ENCODE peak calls at places on chromosomes 2 and 18, in ten cellular contexts. A is G401; P is stimulated activated CD4-positive, alpha-beta T cell treated with anti-CD3 and anti-CD28 coated beads, Interleukin-15, amount 100 ng/mL, for 24 hours; L is NCI-H1105; U is body of pancreas; B is brain microvascular endothelial cell; F is activated effector memory CD4-positive, alpha-beta T cell treated with anti-CD3 and anti-CD28 coated beads, Interleukin-2, amount 50 U/mL, for 16 hours; V is lower lobe of right lung; Y is thyroid gland; X is NCI-H82. C is an unnamed sample.

GRCh38 chr2:84306361-84306760 is 152.7 kb downstream of the SUCLG1 start:
- DNase-seq in U (no peak), A (no peak), V (no peak), F (no peak), X (no peak), Y (no peak), P (no peak), L (no peak), B (no peak), C (peak)

GRCh38 chr2:153575171-153575853 is 96.8 kb upstream of the RPRM start:
- DNase-seq in B (no peak), Y (no peak), A (no peak), X (peak), U (no peak), L (no peak), P (no peak), F (no peak), V (no peak), C (no peak)

GRCh38 chr2:239156516-239157265 is 244.1 kb downstream of the HDAC4 start:
- DNase-seq in U (no peak), X (no peak), B (no peak), L (no peak), V (peak), Y (no peak), F (peak), A (no peak), P (no peak), C (no peak)

GRCh38 chr18:64972545-64972944 is 778.3 kb upstream of the CDH7 start:
- DNase-seq in X (peak), V (no peak), Y (no peak), A (no peak), L (no peak), P (no peak), B (no peak), F (no peak), U (no peak), C (no peak)

GRCh38 chr2:68888038-68888704 is 17.0 kb upstream of the BMP10 start:
- DNase-seq in X (no peak), V (no peak), U (no peak), L (no peak), P (no peak), B (no peak), Y (no peak), A (no peak), F (no peak), C (no peak)

GRCh38 chr2:241540766-241541561 is 17.6 kb upstream of the BOK start:
- DNase-seq in X (peak), V (peak), F (peak), P (peak), A (peak), Y (peak), U (peak), L (no peak), B (peak), C (no peak)

GRCh38 chr2:112065966-112066365 is 10.9 kb downstream of the TMEM87B start:
- DNase-seq in Y (no peak), P (no peak), B (peak), F (no peak), X (no peak), U (no peak), V (no peak), A (no peak), L (no peak), C (no peak)

GRCh38 chr2:44949329-44950151 is 8.0 kb downstream of the SIX3 start:
- DNase-seq in A (no peak), V (peak), P (no peak), X (peak), B (peak), Y (peak), U (no peak), L (no peak), F (no peak), C (no peak)

GRCh38 chr18:8960740-8961657 is 141.5 kb upstream of the NDUFV2 start:
- DNase-seq in L (no peak), X (no peak), U (no peak), Y (no peak), F (no peak), P (no peak), A (no peak), V (no peak), B (peak), C (no peak)

GRCh38 chr2:158047156-158047611 is 54.5 kb upstream of the UPP2 start:
- DNase-seq in U (no peak), L (no peak), P (no peak), A (no peak), V (no peak), Y (no peak), B (no peak), F (no peak), X (no peak), C (no peak)

GRCh38 chr2:26122633-26123032 is 50.3 kb upstream of the GAREM2 start:
- DNase-seq in P (no peak), A (no peak), Y (no peak), V (no peak), L (no peak), F (no peak), B (no peak), X (no peak), U (no peak), C (no peak)

GRCh38 chr2:152186257-152186656 is 10.7 kb upstream of the STAM2 start:
- DNase-seq in A (no peak), X (no peak), L (no peak), V (no peak), Y (no peak), B (peak), F (no peak), P (no peak), U (no peak), C (no peak)

GRCh38 chr18:9094307-9095226 is 7.9 kb upstream of the NDUFV2 start:
- DNase-seq in V (no peak), Y (no peak), A (no peak), P (peak), L (no peak), X (no peak), B (peak), U (no peak), F (peak), C (no peak)

GRCh38 chr2:232276084-232276738 is 102.3 kb upstream of the ALPP start:
- DNase-seq in P (no peak), V (no peak), F (no peak), X (no peak), L (no peak), Y (no peak), A (peak), U (no peak), B (no peak), C (peak)

GRCh38 chr18:76897257-76897656 is 74.9 kb downstream of the ZNF236 start:
- DNase-seq in P (no peak), U (no peak), B (no peak), A (no peak), V (no peak), X (no peak), F (no peak), Y (no peak), L (no peak), C (no peak)

GRCh38 chr2:31901900-31902299 is 108.9 kb downstream of the MEMO1 start:
- DNase-seq in X (no peak), L (no peak), F (no peak), V (no peak), Y (no peak), U (no peak), B (no peak), P (no peak), A (no peak), C (no peak)

GRCh38 chr18:39037925-39038324 is 1472.3 kb upstream of the CELF4 start:
- DNase-seq in U (no peak), P (no peak), V (no peak), B (no peak), F (no peak), Y (no peak), L (peak), X (no peak), A (no peak), C (no peak)

GRCh38 chr2:86064006-86064405 is 41.7 kb downstream of the POLR1A start:
- DNase-seq in F (no peak), A (no peak), V (no peak), U (no peak), B (peak), P (no peak), X (no peak), L (no peak), Y (no peak), C (no peak)

GRCh38 chr2:238571626-238572372 is 145.1 kb downstream of the ASB1 start:
- DNase-seq in Y (no peak), B (no peak), P (no peak), A (no peak), V (no peak), X (no peak), U (no peak), F (no peak), L (no peak), C (no peak)

GRCh38 chr18:23725351-23725750 is 36.1 kb downstream of the LAMA3 start:
- DNase-seq in Y (no peak), X (no peak), V (peak), L (no peak), F (no peak), U (no peak), P (no peak), B (no peak), A (no peak), C (no peak)

GRCh38 chr2:26164231-26164630 is 8.7 kb upstream of the GAREM2 start:
- DNase-seq in L (no peak), X (peak), P (no peak), U (no peak), F (no peak), A (no peak), Y (no peak), V (peak), B (no peak), C (no peak)

GRCh38 chr2:39778775-39779751 is at the start of gene THUMPD2:
- DNase-seq in U (peak), L (peak), V (peak), X (peak), A (peak), P (peak), F (peak), B (peak), Y (peak), C (peak)

GRCh38 chr2:30191831-30192271 is 39.5 kb upstream of the LBH start:
- DNase-seq in L (no peak), B (no peak), Y (no peak), A (no peak), X (no peak), U (no peak), V (no peak), F (no peak), P (no peak), C (no peak)

GRCh38 chr2:15801904-15802303 is 138.4 kb upstream of the MYCN start:
- DNase-seq in A (no peak), F (no peak), X (no peak), P (no peak), V (no peak), B (no peak), L (no peak), U (no peak), Y (no peak), C (no peak)

GRCh38 chr2:161991991-161992390 is 82.0 kb downstream of the DPP4 start:
- DNase-seq in U (no peak), V (no peak), B (no peak), P (no peak), X (no peak), F (no peak), A (no peak), L (no peak), Y (no peak), C (no peak)

GRCh38 chr2:44550571-44550970 is 188.8 kb downstream of the CAMKMT start:
- DNase-seq in B (no peak), P (no peak), A (no peak), L (no peak), V (no peak), Y (no peak), U (no peak), F (no peak), X (no peak), C (no peak)

GRCh38 chr2:149221002-149221401 is 109.4 kb upstream of the LYPD6 start:
- DNase-seq in B (no peak), P (no peak), X (peak), Y (no peak), A (no peak), U (no peak), L (no peak), F (no peak), V (no peak), C (no peak)

GRCh38 chr2:8438476-8438875 is 243.4 kb upstream of the ID2 start:
- DNase-seq in F (no peak), Y (no peak), L (no peak), A (no peak), V (peak), X (no peak), P (no peak), B (no peak), U (no peak), C (peak)

GRCh38 chr2:232979871-232980461 is 33.1 kb downstream of the NGEF start:
- DNase-seq in V (no peak), P (no peak), B (peak), L (no peak), F (no peak), Y (no peak), A (no peak), U (no peak), X (no peak), C (no peak)

GRCh38 chr2:122753341-122753740 is 997.9 kb downstream of the TSN start:
- DNase-seq in F (no peak), X (no peak), B (no peak), P (no peak), L (no peak), A (no peak), U (no peak), Y (no peak), V (no peak), C (no peak)

GRCh38 chr2:150045601-150046000 is 441.9 kb downstream of the RND3 start:
- DNase-seq in V (no peak), A (no peak), X (no peak), F (no peak), U (no peak), P (no peak), Y (no peak), L (no peak), B (no peak), C (no peak)

GRCh38 chr2:116510117-116510671 is 1304.3 kb upstream of the DDX18 start:
- DNase-seq in P (no peak), A (no peak), U (no peak), Y (no peak), F (no peak), L (peak), B (no peak), X (peak), V (no peak), C (no peak)

GRCh38 chr2:66497706-66498596 is 63.0 kb downstream of the MEIS1 start:
- DNase-seq in Y (no peak), A (no peak), V (no peak), F (no peak), X (peak), L (no peak), U (no peak), B (no peak), P (no peak), C (no peak)

GRCh38 chr2:61853086-61853847 is 593 bp downstream of the FAM161A start:
- DNase-seq in A (peak), U (peak), X (peak), L (peak), V (no peak), Y (peak), P (peak), B (peak), F (no peak), C (no peak)

C was measured in DND-41.